ENCODE peak calls at places on chromosome 7, in ten cellular contexts. W is amniotic stem cell, K is EH, L is H4, V is neural crest cell, P is DMS53, T is SJSA1, M is fibroblast of the conjunctiva, B is fibroblast of mammary gland, N is hippocampal formation. F is an unnamed sample.

GRCh38 chr7:2299131-2299829 is 15.0 kb downstream of the SNX8 start:
- DNase-seq in W (peak; percentile 61), K (peak; percentile 86), L (peak; percentile 11), V (no peak), P (no peak), T (no peak), M (no peak), B (peak; percentile 95), N (no peak), F (no peak)

GRCh38 chr7:22001345-22002004 is 55.8 kb upstream of the CDCA7L start:
- DNase-seq in W (peak; percentile 50), K (peak; percentile 87), L (peak; percentile 69), V (peak; percentile 57), P (peak; percentile 91), T (peak; percentile 61), M (peak; percentile 44), B (peak; percentile 75), N (no peak), F (no peak)

GRCh38 chr7:20435305-20435704 is 104.6 kb downstream of the ITGB8 start:
- DNase-seq in W (no peak), K (no peak), L (no peak), V (no peak), P (no peak), T (no peak), M (no peak), B (peak; percentile 86), N (no peak), F (no peak)

GRCh38 chr7:105130048-105130447 is 116.0 kb downstream of the KMT2E start:
- DNase-seq in W (no peak), K (no peak), L (no peak), V (no peak), P (no peak), T (no peak), M (no peak), B (no peak), N (no peak), F (no peak)

GRCh38 chr7:105352018-105352612 is 36.6 kb downstream of the SRPK2 start:
- DNase-seq in W (peak; percentile 33), K (peak; percentile 95), L (peak; percentile 94), V (no peak), P (no peak), T (peak; percentile 88), M (peak; percentile 85), B (peak; percentile 95), N (peak; percentile 27), F (peak; percentile 56)

GRCh38 chr7:71473366-71473967 is 341.5 kb downstream of the GALNT17 start:
- DNase-seq in W (no peak), K (no peak), L (no peak), V (no peak), P (no peak), T (no peak), M (no peak), B (no peak), N (no peak), F (no peak)

GRCh38 chr7:14892961-14893360 is 9.6 kb downstream of the DGKB start:
- DNase-seq in W (no peak), K (no peak), L (no peak), V (no peak), P (peak; percentile 11), T (no peak), M (no peak), B (no peak), N (no peak), F (no peak)

GRCh38 chr7:95758187-95758586 is 14.2 kb upstream of the DYNC1I1 start:
- DNase-seq in W (no peak), K (no peak), L (no peak), V (no peak), P (no peak), T (no peak), M (no peak), B (no peak), N (no peak), F (no peak)

GRCh38 chr7:16524332-16524731 is 2.3 kb upstream of the LRRC72 start:
- DNase-seq in W (no peak), K (no peak), L (no peak), V (no peak), P (no peak), T (no peak), M (no peak), B (no peak), N (no peak), F (no peak)

GRCh38 chr7:106045139-106045538 is 67.0 kb downstream of the SYPL1 start:
- DNase-seq in W (no peak), K (no peak), L (no peak), V (no peak), P (no peak), T (no peak), M (no peak), B (peak; percentile 19), N (no peak), F (no peak)

GRCh38 chr7:157422279-157422678 is 85.5 kb downstream of the DNAJB6 start:
- DNase-seq in W (no peak), K (no peak), L (no peak), V (no peak), P (no peak), T (no peak), M (no peak), B (no peak), N (no peak), F (no peak)

GRCh38 chr7:49791089-49791741 is 17.8 kb downstream of the VWC2 start:
- DNase-seq in W (no peak), K (no peak), L (peak; percentile 85), V (peak; percentile 40), P (peak; percentile 72), T (no peak), M (no peak), B (no peak), N (no peak), F (no peak)

GRCh38 chr7:100247152-100247757 is 27.5 kb downstream of the PVRIG start:
- DNase-seq in W (no peak), K (peak; percentile 76), L (peak; percentile 97), V (no peak), P (peak; percentile 98), T (peak; percentile 85), M (peak; percentile 55), B (peak; percentile 55), N (no peak), F (no peak)

GRCh38 chr7:159086301-159086925 is 58.3 kb downstream of the VIPR2 start:
- DNase-seq in W (no peak), K (no peak), L (no peak), V (no peak), P (no peak), T (no peak), M (no peak), B (no peak), N (no peak), F (no peak)

GRCh38 chr7:81007053-81007452 is 88.2 kb upstream of the SEMA3C start:
- DNase-seq in W (no peak), K (no peak), L (no peak), V (no peak), P (no peak), T (no peak), M (peak; percentile 9), B (no peak), N (no peak), F (no peak)

GRCh38 chr7:85070967-85071628 is 115.8 kb downstream of the SEMA3D start:
- DNase-seq in W (peak; percentile 71), K (peak; percentile 32), L (no peak), V (no peak), P (no peak), T (no peak), M (no peak), B (peak; percentile 52), N (no peak), F (no peak)

F was measured in CD8-positive, alpha-beta T cell.